ENCODE peak calls at places on chromosomes 13 and 19, in four cellular contexts. One of them, this sample, is unnamed.

GRCh38 chr13:27666951-27667350 is 45.3 kb downstream of the POLR1D start:
- DNase-seq in GM23338: no peak
- DNase-seq in PC-3: no peak
- DNase-seq in GM23248: no peak
- DNase-seq in this sample: no peak

GRCh38 chr19:37227996-37228395 is 10.0 kb downstream of the ZNF383 start:
- DNase-seq in GM23338: peak
- DNase-seq in PC-3: peak
- DNase-seq in GM23248: peak
- DNase-seq in this sample: no peak

GRCh38 chr13:28650284-28650683 is 8.6 kb upstream of the POMP start:
- DNase-seq in GM23338: no peak
- DNase-seq in PC-3: no peak
- DNase-seq in GM23248: peak
- DNase-seq in this sample: peak

GRCh38 chr13:84405286-84405685 is 523.0 kb upstream of the SLITRK1 start:
- DNase-seq in GM23338: no peak
- DNase-seq in PC-3: no peak
- DNase-seq in GM23248: no peak
- DNase-seq in this sample: peak

GRCh38 chr19:38911388-38912004 is 490 bp downstream of the CCER2 start:
- DNase-seq in GM23338: no peak
- DNase-seq in PC-3: no peak
- DNase-seq in GM23248: no peak
- DNase-seq in this sample: no peak

GRCh38 chr13:79711631-79712030 is 230.7 kb downstream of the NDFIP2 start:
- DNase-seq in GM23338: no peak
- DNase-seq in PC-3: no peak
- DNase-seq in GM23248: peak
- DNase-seq in this sample: no peak

GRCh38 chr13:26186995-26187394 is 35.1 kb downstream of the RNF6 start:
- DNase-seq in GM23338: peak
- DNase-seq in PC-3: no peak
- DNase-seq in GM23248: peak
- DNase-seq in this sample: no peak

GRCh38 chr13:42272115-42272756 is at the start of gene AKAP11:
- DNase-seq in GM23338: peak
- DNase-seq in PC-3: peak
- DNase-seq in GM23248: peak
- DNase-seq in this sample: peak

GRCh38 chr13:110536006-110536693 is 25.4 kb downstream of the RAB20 start:
- DNase-seq in GM23338: no peak
- DNase-seq in PC-3: no peak
- DNase-seq in GM23248: no peak
- DNase-seq in this sample: no peak

GRCh38 chr13:93227280-93227905 is 786 bp downstream of the GPC6 start:
- DNase-seq in GM23338: peak
- DNase-seq in PC-3: peak
- DNase-seq in GM23248: peak
- DNase-seq in this sample: peak

GRCh38 chr19:14363203-14364097 is 17.8 kb upstream of the ADGRE5 start:
- DNase-seq in GM23338: peak
- DNase-seq in PC-3: peak
- DNase-seq in GM23248: peak
- DNase-seq in this sample: peak

GRCh38 chr13:47897411-47898050 is 103.5 kb downstream of the SUCLA2 start:
- DNase-seq in GM23338: peak
- DNase-seq in PC-3: peak
- DNase-seq in GM23248: peak
- DNase-seq in this sample: peak

GRCh38 chr19:45887311-45887710 is 1.4 kb upstream of the IRF2BP1 start:
- DNase-seq in GM23338: no peak
- DNase-seq in PC-3: no peak
- DNase-seq in GM23248: no peak
- DNase-seq in this sample: peak

GRCh38 chr19:38695319-38695683 is 47.9 kb downstream of the ACTN4 start:
- DNase-seq in GM23338: no peak
- DNase-seq in PC-3: no peak
- DNase-seq in GM23248: no peak
- DNase-seq in this sample: no peak

GRCh38 chr13:81540777-81541176 is 1199.9 kb upstream of the SPRY2 start:
- DNase-seq in GM23338: peak
- DNase-seq in PC-3: peak
- DNase-seq in GM23248: peak
- DNase-seq in this sample: no peak

GRCh38 chr13:26529441-26529840 is 28.0 kb upstream of the WASF3 start:
- DNase-seq in GM23338: peak
- DNase-seq in PC-3: peak
- DNase-seq in GM23248: peak
- DNase-seq in this sample: peak

GRCh38 chr13:73428137-73428536 is 369.3 kb downstream of the KLF5 start:
- DNase-seq in GM23338: no peak
- DNase-seq in PC-3: peak
- DNase-seq in GM23248: peak
- DNase-seq in this sample: peak

GRCh38 chr19:493391-494170 is 2.7 kb upstream of the MADCAM1 start:
- DNase-seq in GM23338: no peak
- DNase-seq in PC-3: no peak
- DNase-seq in GM23248: no peak
- DNase-seq in this sample: no peak

GRCh38 chr13:35891973-35892441 is 239.2 kb downstream of the DCLK1 start:
- DNase-seq in GM23338: no peak
- DNase-seq in PC-3: peak
- DNase-seq in GM23248: peak
- DNase-seq in this sample: no peak

GRCh38 chr19:45528744-45529453 is 21.6 kb downstream of the VASP start:
- DNase-seq in GM23338: peak
- DNase-seq in PC-3: peak
- DNase-seq in GM23248: no peak
- DNase-seq in this sample: peak

GRCh38 chr19:336067-336614 is 8.5 kb downstream of the MIER2 start:
- DNase-seq in GM23338: no peak
- DNase-seq in PC-3: no peak
- DNase-seq in GM23248: no peak
- DNase-seq in this sample: no peak

GRCh38 chr19:14772995-14773394 is 5.4 kb downstream of the ADGRE2 start:
- DNase-seq in GM23338: no peak
- DNase-seq in PC-3: no peak
- DNase-seq in GM23248: no peak
- DNase-seq in this sample: no peak

GRCh38 chr19:47446534-47447469 is 24.9 kb downstream of the SLC8A2 start:
- DNase-seq in GM23338: peak
- DNase-seq in PC-3: peak
- DNase-seq in GM23248: peak
- DNase-seq in this sample: no peak

GRCh38 chr13:23512762-23513395 is 57.3 kb upstream of the TNFRSF19 start:
- DNase-seq in GM23338: peak
- DNase-seq in PC-3: peak
- DNase-seq in GM23248: no peak
- DNase-seq in this sample: no peak

GRCh38 chr13:49627831-49628652 is at the start of gene ARL11:
- DNase-seq in GM23338: peak
- DNase-seq in PC-3: no peak
- DNase-seq in GM23248: no peak
- DNase-seq in this sample: no peak

GRCh38 chr13:75938811-75939525 is 302.8 kb downstream of the LMO7 start:
- DNase-seq in GM23338: no peak
- DNase-seq in PC-3: peak
- DNase-seq in GM23248: peak
- DNase-seq in this sample: peak

GRCh38 chr13:100497394-100497793 is 91.2 kb downstream of the GGACT start:
- DNase-seq in GM23338: no peak
- DNase-seq in PC-3: no peak
- DNase-seq in GM23248: peak
- DNase-seq in this sample: peak

GRCh38 chr19:40549007-40549708 is 27.5 kb upstream of the SHKBP1 start:
- DNase-seq in GM23338: peak
- DNase-seq in PC-3: peak
- DNase-seq in GM23248: peak
- DNase-seq in this sample: peak

GRCh38 chr19:19021115-19021514 is 12.2 kb downstream of the SUGP2 start:
- DNase-seq in GM23338: no peak
- DNase-seq in PC-3: no peak
- DNase-seq in GM23248: peak
- DNase-seq in this sample: peak

GRCh38 chr13:24043590-24044350 is 116.8 kb upstream of the SPATA13 start:
- DNase-seq in GM23338: no peak
- DNase-seq in PC-3: no peak
- DNase-seq in GM23248: peak
- DNase-seq in this sample: no peak

GRCh38 chr19:8585057-8585893 is 8.0 kb upstream of the MYO1F start:
- DNase-seq in GM23338: no peak
- DNase-seq in PC-3: no peak
- DNase-seq in GM23248: no peak
- DNase-seq in this sample: no peak

GRCh38 chr19:11832253-11832912 is 16.1 kb upstream of the ZNF439 start:
- DNase-seq in GM23338: no peak
- DNase-seq in PC-3: no peak
- DNase-seq in GM23248: no peak
- DNase-seq in this sample: no peak

GRCh38 chr13:24615911-24616472 is 64.2 kb upstream of the ATP12A start:
- DNase-seq in GM23338: no peak
- DNase-seq in PC-3: no peak
- DNase-seq in GM23248: no peak
- DNase-seq in this sample: no peak

DNA sequence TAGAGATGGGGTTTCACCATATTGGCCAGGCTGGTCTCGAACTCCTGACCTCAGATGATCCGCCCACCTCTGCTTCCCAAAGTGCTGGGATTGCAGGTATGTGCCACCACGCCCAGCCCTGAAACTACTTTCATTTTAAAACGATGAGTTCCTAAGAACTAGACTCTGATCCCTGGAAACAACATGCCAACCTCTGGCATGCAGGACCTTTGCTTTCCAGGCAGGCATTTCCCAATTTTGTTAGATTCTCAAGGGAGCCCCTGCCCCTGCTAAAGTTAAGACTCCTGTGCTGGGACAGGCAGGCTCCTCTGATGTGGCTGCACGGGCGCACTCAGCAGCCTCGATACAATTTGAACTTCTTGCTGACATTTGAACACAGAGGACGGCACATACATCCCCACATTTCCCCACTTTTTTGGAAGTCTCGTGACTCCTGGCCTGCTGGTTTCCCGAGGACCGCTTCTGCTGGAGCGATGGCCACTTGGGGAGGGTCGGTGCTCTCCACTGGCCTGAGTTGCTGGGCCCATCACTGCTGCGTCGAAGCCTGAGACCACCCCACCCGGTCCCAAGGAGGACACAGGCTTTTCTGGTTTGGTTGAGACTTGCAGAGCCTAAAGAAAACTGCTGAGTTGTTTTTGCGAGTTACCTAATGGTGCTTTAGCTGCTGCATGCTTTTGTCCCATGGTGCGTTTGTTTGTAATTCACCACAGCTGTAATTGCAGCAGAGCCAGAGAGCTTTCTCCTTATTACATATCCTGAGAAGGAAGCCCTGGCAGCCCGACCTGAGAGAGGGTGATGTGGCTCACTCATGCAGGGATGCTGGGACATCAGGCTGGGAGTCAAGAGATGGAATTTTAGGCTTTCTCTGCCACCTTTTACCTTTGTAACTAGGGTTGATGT is 8.2 kb downstream of the ATP11A start:
- DNase-seq in GM23338: no peak
- DNase-seq in PC-3: no peak
- DNase-seq in GM23248: peak
- DNase-seq in this sample: no peak
- TF ChIP-seq EZH2 in GM23338: no peak
- TF ChIP-seq EZH2 in PC-3: no peak
- TF ChIP-seq EZH2 in GM23248: no peak
- TF ChIP-seq EZH2 in this sample: no peak

DNA sequence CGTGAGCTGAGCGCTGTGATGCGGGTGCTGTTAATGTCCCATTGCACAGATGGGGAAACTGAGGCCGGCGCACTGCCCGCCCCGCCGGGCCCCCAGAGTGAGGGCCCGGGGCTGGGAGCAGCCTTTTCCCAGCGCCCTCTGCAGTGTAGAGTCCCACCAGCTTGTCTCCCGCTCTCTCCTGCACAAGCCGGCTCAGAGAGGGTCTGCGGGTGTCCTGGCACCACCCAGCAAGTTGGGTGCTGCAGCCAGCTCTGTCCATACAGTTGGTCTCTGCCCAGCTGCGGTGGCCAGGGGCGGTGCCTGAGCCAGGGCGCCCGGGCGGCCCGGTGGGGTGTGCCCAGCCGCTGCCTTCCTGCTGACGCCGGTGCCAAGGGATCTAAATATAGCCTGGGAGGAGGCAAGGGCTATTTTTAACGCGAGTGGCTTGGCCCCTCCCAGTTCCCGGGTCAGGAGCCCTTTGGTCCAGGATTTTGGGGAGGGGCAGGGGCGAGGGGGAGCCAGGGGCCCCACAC is 19.3 kb downstream of the GADD45B start:
- DNase-seq in GM23338: no peak
- DNase-seq in PC-3: peak
- DNase-seq in GM23248: peak
- DNase-seq in this sample: peak
- H3K4me2 ChIP-seq in GM23338: peak
- H3K4me2 ChIP-seq in PC-3: peak
- H3K4me2 ChIP-seq in GM23248: peak
- H3K4me2 ChIP-seq in this sample: peak

GRCh38 chr13:94711561-94712286 is 621 bp downstream of the SOX21 start:
- DNase-seq in GM23338: peak
- DNase-seq in PC-3: peak
- DNase-seq in GM23248: peak
- DNase-seq in this sample: peak
- TF ChIP-seq EZH2 in GM23338: peak
- TF ChIP-seq EZH2 in PC-3: no peak
- TF ChIP-seq EZH2 in GM23248: peak
- TF ChIP-seq EZH2 in this sample: peak

GRCh38 chr13:95192998-95193397 is 108.3 kb downstream of the ABCC4 start:
- DNase-seq in GM23338: no peak
- DNase-seq in PC-3: no peak
- DNase-seq in GM23248: no peak
- DNase-seq in this sample: no peak
- H3K4me2 ChIP-seq in GM23338: no peak
- H3K4me2 ChIP-seq in PC-3: no peak
- H3K4me2 ChIP-seq in GM23248: no peak
- H3K4me2 ChIP-seq in this sample: no peak